ENCODE peak calls at places on chromosomes 1 and 21, in seven cellular contexts. T is spleen, H is suprapubic skin, G is stomach, Z is sigmoid colon, D is prostate gland, C is HCT116. N is an unnamed sample.

GRCh38 chr1:153349363-153350340 is 1.0 kb upstream of the PGLYRP4 start:
- DNase-seq in G (no peak), D (no peak), T (no peak), H (no peak), C (no peak), Z (no peak), N (no peak)

GRCh38 chr1:1677718-1678580 is 14.6 kb downstream of the SLC35E2B start:
- DNase-seq in G (no peak), D (no peak), Z (peak), H (no peak), T (peak), C (no peak), N (peak)

GRCh38 chr1:26083246-26083645 is 15.8 kb upstream of the TRIM63 start:
- DNase-seq in C (no peak), D (no peak), H (no peak), Z (no peak), T (no peak), G (no peak), N (no peak)

GRCh38 chr1:198575715-198576641 is 35.5 kb upstream of the ATP6V1G3 start:
- DNase-seq in Z (no peak), C (no peak), H (no peak), D (no peak), T (no peak), G (no peak), N (no peak)

GRCh38 chr21:46205121-46205520 is 20.9 kb upstream of the SPATC1L start:
- DNase-seq in Z (peak), C (no peak), D (no peak), T (peak), G (no peak), H (peak), N (no peak)

GRCh38 chr1:98034505-98034904 is 113.7 kb upstream of the DPYD start:
- DNase-seq in T (no peak), Z (no peak), G (no peak), C (no peak), D (no peak), H (no peak), N (no peak)

GRCh38 chr1:56448937-56449336 is 130.4 kb downstream of the PLPP3 start:
- DNase-seq in Z (peak), C (no peak), D (no peak), T (no peak), G (no peak), H (no peak), N (no peak)

GRCh38 chr1:36119451-36119850 is 5.6 kb downstream of the COL8A2 start:
- DNase-seq in D (no peak), C (no peak), T (no peak), H (no peak), G (no peak), Z (no peak), N (no peak)

GRCh38 chr21:27221084-27221483 is 254.2 kb upstream of the ADAMTS5 start:
- DNase-seq in H (no peak), G (no peak), Z (no peak), T (no peak), D (no peak), C (no peak), N (no peak)

DNA sequence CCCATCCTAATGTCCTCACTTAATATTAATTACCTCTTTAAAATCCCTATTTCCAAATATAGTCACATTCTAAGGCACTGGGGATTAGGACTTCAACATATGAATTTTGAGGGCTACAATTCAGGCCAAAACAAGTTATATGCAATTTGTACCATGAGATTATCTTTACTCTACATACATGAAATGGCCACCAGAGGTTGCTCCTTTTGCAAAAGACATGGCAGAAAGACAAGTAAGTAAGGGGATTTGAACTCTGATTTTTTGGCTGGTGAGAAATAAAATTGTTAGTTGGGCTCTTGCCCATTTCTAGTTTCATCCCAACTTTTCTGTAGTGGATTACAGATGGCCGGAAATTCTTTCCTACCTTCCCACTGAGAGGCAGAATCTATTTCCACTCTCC is 4.8 kb upstream of the ALG6 start:
- DNase-seq in G (no peak), T (no peak), D (no peak), Z (no peak), H (no peak), C (no peak), N (no peak)
- TF ChIP-seq POLR2AphosphoS5 in G (no peak), T (no peak), D (no peak), Z (no peak), H (no peak), C (no peak), N (no peak)

GRCh38 chr1:22452401-22452963 is 831 bp downstream of the ZBTB40 start:
- DNase-seq in T (no peak), D (peak), H (no peak), Z (no peak), C (no peak), G (no peak), N (no peak)

GRCh38 chr1:22454476-22455056 is 2.9 kb downstream of the ZBTB40 start:
- DNase-seq in C (no peak), D (no peak), T (no peak), Z (no peak), H (no peak), G (peak), N (no peak)

GRCh38 chr1:22450421-22451021 is 1.1 kb upstream of the ZBTB40 start:
- DNase-seq in T (no peak), G (no peak), H (no peak), Z (no peak), D (no peak), C (no peak), N (no peak)

GRCh38 chr1:22453181-22453580 is 1.5 kb downstream of the ZBTB40 start:
- DNase-seq in D (no peak), G (no peak), T (no peak), H (no peak), C (no peak), Z (no peak), N (no peak)

DNA sequence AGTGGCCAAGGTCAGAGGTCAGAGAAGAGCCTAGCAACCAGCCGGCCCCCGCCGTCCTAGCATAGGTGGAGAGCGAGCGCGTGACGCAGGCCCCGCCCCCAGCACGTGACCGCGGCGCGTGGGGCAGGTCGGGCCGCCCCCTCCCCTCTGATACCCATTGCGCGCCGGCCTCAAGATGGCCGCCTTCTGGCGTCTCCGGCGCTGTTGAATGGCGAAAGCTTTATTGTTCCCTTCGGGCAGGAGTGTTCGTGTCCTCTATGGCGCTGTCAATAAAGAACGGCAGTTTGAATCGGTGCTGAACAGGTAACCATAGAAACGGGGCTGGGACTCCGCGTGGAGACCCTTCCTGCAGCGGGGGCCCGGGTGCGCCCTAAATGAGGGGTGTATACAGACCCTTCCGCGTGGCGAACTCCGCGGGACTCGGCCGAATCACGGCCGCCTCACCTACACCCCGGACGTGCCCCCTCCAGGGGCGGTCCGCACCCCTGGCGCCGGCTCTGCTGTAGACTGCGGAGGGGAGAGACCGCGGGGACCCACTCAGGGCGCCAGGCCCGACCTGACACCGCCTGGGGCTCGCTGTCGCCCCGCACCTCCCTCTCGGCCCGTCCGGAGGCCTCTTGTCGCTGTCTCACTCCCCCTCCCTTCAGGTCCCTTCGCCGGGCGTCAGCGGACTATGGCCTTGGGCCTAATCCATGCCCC is at the start of gene ZBTB40:
- DNase-seq in T (peak), Z (peak), H (peak), D (peak), C (peak), G (peak), N (peak)
- TF ChIP-seq POLR2A in T (peak), Z (peak), H (no peak), D (peak), C (peak), G (no peak), N (peak)

DNA sequence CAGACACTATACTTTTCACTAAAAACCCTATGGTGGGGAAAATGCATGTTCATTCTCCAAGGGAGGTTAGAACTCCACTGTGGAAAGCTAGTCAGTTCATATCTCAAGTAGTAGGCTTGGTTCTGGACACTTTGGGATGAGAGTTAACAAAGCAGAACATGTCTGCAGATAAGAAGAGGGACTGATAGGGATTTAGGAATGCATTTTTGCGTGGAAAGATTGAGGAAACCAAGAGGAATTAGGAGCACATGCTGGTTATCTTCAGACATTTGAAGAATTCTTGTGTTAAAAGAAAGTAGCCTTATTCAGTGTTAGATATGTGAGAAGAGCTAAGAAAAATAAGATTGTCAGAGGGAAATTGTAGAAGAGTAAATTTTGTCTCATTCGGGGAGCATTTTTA is 1.2 kb upstream of the GRIK1 start:
- DNase-seq in T (no peak), H (no peak), G (no peak), C (no peak), Z (no peak), D (no peak), N (no peak)
- TF ChIP-seq POLR2AphosphoS5 in T (no peak), H (no peak), G (no peak), C (no peak), Z (no peak), D (no peak), N (no peak)

GRCh38 chr1:37479255-37480124 is 5.1 kb downstream of the ZC3H12A start:
- DNase-seq in Z (peak), G (peak), C (peak), H (peak), D (peak), T (peak), N (peak)
- TF ChIP-seq POLR2A in Z (no peak), G (no peak), C (no peak), H (no peak), D (peak), T (no peak), N (peak)

GRCh38 chr1:162916407-162916806 is 55.4 kb upstream of the CCDC190 start:
- DNase-seq in C (no peak), H (no peak), Z (no peak), G (no peak), D (no peak), T (no peak), N (no peak)

GRCh38 chr1:162919043-162919442 is 58.1 kb upstream of the CCDC190 start:
- DNase-seq in Z (no peak), G (no peak), H (no peak), T (no peak), D (no peak), C (no peak), N (no peak)

GRCh38 chr1:162921311-162921710 is 60.3 kb upstream of the CCDC190 start:
- DNase-seq in Z (no peak), D (no peak), H (no peak), C (no peak), T (no peak), G (no peak), N (no peak)

GRCh38 chr1:162916821-162917613 is 56.0 kb upstream of the CCDC190 start:
- DNase-seq in C (no peak), D (no peak), G (no peak), H (no peak), T (no peak), Z (no peak), N (no peak)

DNA sequence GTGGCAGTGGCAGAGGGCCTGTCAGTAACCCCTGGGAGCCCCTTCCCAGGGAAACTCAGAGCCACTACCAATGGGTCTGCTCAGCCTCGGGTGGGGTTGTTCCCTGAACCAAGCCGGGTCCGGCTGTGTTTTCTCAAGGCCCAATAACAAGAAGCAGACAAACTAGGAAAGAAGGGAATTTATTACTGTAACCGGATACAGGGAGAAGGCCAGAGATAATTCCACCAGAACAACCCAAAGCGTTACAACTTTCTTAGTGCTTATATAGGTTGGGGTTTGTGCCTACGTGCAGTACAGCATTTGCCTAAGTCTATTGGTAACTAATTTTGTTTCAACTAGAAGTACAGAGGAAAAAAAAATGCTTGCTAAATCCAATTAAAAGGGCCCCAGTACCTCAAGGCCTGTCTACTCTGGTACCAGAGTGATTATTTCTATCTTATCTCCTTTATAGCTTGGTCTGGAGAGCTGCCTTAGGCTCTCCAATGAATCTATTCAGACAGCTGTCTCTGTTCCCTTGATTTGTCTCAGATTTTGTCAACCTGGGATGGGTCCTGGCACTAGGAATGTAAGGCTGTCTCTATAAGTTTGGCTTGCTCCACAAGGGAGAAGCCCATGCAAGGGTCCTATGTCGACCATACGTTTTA is 57.3 kb upstream of the CCDC190 start:
- DNase-seq in D (no peak), G (no peak), C (no peak), T (no peak), Z (no peak), H (no peak), N (no peak)
- TF ChIP-seq POLR2AphosphoS5 in D (no peak), G (no peak), C (no peak), T (no peak), Z (no peak), H (no peak), N (no peak)